ENCODE peak calls at places on chromosomes 11 and 22, in five cellular contexts. N, U, M, K and C are unnamed samples.
A peak's percentile ranks its signal among the peaks of the same experiment; 100 is the strongest.

GRCh38 chr11:62552465-62552782 is 5.8 kb upstream of the AHNAK start:
- DNase-seq in U (no peak), M (no peak), K (no peak), N (no peak), C (peak; percentile 94)

GRCh38 chr22:45483918-45484499 is 18.7 kb upstream of the FBLN1 start:
- DNase-seq in N (no peak), U (no peak), M (no peak), K (no peak), C (no peak)

GRCh38 chr22:49322231-49322630 is 505.4 kb downstream of the BRD1 start:
- DNase-seq in U (peak; percentile 9), N (no peak), M (no peak), K (no peak), C (no peak)

GRCh38 chr11:46675288-46675851 is 25.0 kb downstream of the ARHGAP1 start:
- DNase-seq in M (no peak), K (no peak), U (peak; percentile 79), N (peak; percentile 22), C (no peak)

GRCh38 chr11:84541711-84542340 is 1085.3 kb downstream of the DLG2 start:
- DNase-seq in U (no peak), K (no peak), M (peak; percentile 7), N (no peak), C (no peak)

GRCh38 chr11:116847612-116848011 is 10.2 kb upstream of the APOA1 start:
- DNase-seq in U (no peak), M (no peak), N (no peak), K (no peak), C (no peak)

GRCh38 chr22:31906569-31906968 is 37.8 kb upstream of the YWHAH start:
- DNase-seq in M (no peak), N (no peak), U (no peak), K (no peak), C (no peak)

GRCh38 chr11:70381872-70382842 is 16.2 kb upstream of the CTTN start:
- DNase-seq in K (no peak), M (peak; percentile 25), N (no peak), U (no peak), C (no peak)

GRCh38 chr11:68043029-68043348 is 4.2 kb downstream of the TCIRG1 start:
- DNase-seq in M (no peak), N (no peak), U (no peak), K (no peak), C (no peak)

GRCh38 chr11:119338946-119339580 is 1.6 kb downstream of the C1QTNF5 start:
- DNase-seq in M (no peak), U (no peak), N (no peak), K (no peak), C (no peak)

GRCh38 chr11:27239305-27239942 is 123.6 kb downstream of the CCDC34 start:
- DNase-seq in U (no peak), N (no peak), K (no peak), M (no peak), C (no peak)